ENCODE peak calls at places on chromosome 20, in eight cellular contexts. W is RWPE1, Y is amygdala, T is NCI-H1436 treated with DMSO at 0.1 percent for 48 hours, I is AG08396, S is choroid plexus epithelial cell, L is COR-L47, U is HCEC 1CT. M is an unnamed sample.

GRCh38 chr20:25275813-25276532 is 28.1 kb downstream of the PYGB start:
- DNase-seq in W (no peak), Y (no peak), T (no peak), I (no peak), S (no peak), L (no peak), U (no peak), M (no peak)

GRCh38 chr20:35224536-35224935 is 2.0 kb upstream of the MMP24 start:
- DNase-seq in W (no peak), Y (no peak), T (no peak), I (no peak), S (no peak), L (no peak), U (no peak), M (no peak)

GRCh38 chr20:31679357-31680285 is 41.9 kb downstream of the COX4I2 start:
- DNase-seq in W (no peak), Y (no peak), T (no peak), I (no peak), S (no peak), L (no peak), U (no peak), M (no peak)

GRCh38 chr20:62921119-62921687 is 5.1 kb downstream of the DIDO1 start:
- DNase-seq in W (peak), Y (no peak), T (no peak), I (peak), S (peak), L (peak), U (peak), M (peak)

GRCh38 chr20:8432435-8433148 is 300.5 kb downstream of the PLCB1 start:
- DNase-seq in W (no peak), Y (no peak), T (no peak), I (no peak), S (peak), L (no peak), U (no peak), M (no peak)

GRCh38 chr20:48769111-48769879 is 58.5 kb downstream of the PREX1 start:
- DNase-seq in W (no peak), Y (no peak), T (no peak), I (no peak), S (no peak), L (no peak), U (no peak), M (no peak)

GRCh38 chr20:12049125-12049524 is 131.4 kb downstream of the BTBD3 start:
- DNase-seq in W (no peak), Y (no peak), T (no peak), I (peak), S (peak), L (no peak), U (peak), M (no peak)

GRCh38 chr20:53872561-53873248 is 197.7 kb downstream of the BCAS1 start:
- DNase-seq in W (no peak), Y (no peak), T (no peak), I (no peak), S (peak), L (no peak), U (no peak), M (no peak)

GRCh38 chr20:17638835-17639407 is 43.1 kb downstream of the RRBP1 start:
- DNase-seq in W (no peak), Y (no peak), T (no peak), I (no peak), S (no peak), L (no peak), U (no peak), M (no peak)

GRCh38 chr20:258963-259362 is 1.4 kb downstream of the DEFB132 start:
- DNase-seq in W (no peak), Y (no peak), T (no peak), I (peak), S (peak), L (peak), U (peak), M (peak)

M was measured in mesenchymal stem cell.